ENCODE peak calls at places on chromosomes 2 and 18, in seven cellular contexts. One of them, this sample, is unnamed.

GRCh38 chr2:211045025-211045424 is 488.6 kb downstream of the CPS1 start:
- DNase-seq in Peyer's patch: no peak
- DNase-seq in HepG2: no peak
- DNase-seq in lower leg skin: no peak
- DNase-seq in GM12891: no peak
- DNase-seq in GM12892: no peak
- DNase-seq in NB4: no peak
- DNase-seq in this sample: no peak

GRCh38 chr2:187453078-187453641 is 5.1 kb upstream of the CALCRL start:
- DNase-seq in HepG2: no peak
- DNase-seq in GM12891: no peak
- DNase-seq in lower leg skin: no peak
- DNase-seq in GM12892: no peak
- DNase-seq in Peyer's patch: no peak
- DNase-seq in NB4: peak; percentile 33
- DNase-seq in this sample: no peak

GRCh38 chr2:109376796-109377495 is 236.8 kb downstream of the SEPTIN10 start:
- DNase-seq in GM12891: no peak
- DNase-seq in lower leg skin: no peak
- DNase-seq in GM12892: no peak
- DNase-seq in Peyer's patch: peak; percentile 41
- DNase-seq in HepG2: no peak
- DNase-seq in NB4: no peak
- DNase-seq in this sample: no peak

GRCh38 chr2:8546319-8547283 is 135.3 kb upstream of the ID2 start:
- DNase-seq in HepG2: no peak
- DNase-seq in Peyer's patch: no peak
- DNase-seq in lower leg skin: no peak
- DNase-seq in GM12892: no peak
- DNase-seq in GM12891: no peak
- DNase-seq in NB4: peak; percentile 92
- DNase-seq in this sample: no peak

GRCh38 chr2:230144348-230144747 is 75.4 kb downstream of the SP110 start:
- DNase-seq in GM12891: no peak
- DNase-seq in NB4: peak; percentile 85
- DNase-seq in lower leg skin: no peak
- DNase-seq in Peyer's patch: no peak
- DNase-seq in GM12892: no peak
- DNase-seq in HepG2: no peak
- DNase-seq in this sample: no peak

GRCh38 chr2:85324639-85325465 is 2.9 kb downstream of the TGOLN2 start:
- DNase-seq in NB4: peak; percentile 60
- DNase-seq in GM12892: no peak
- DNase-seq in GM12891: no peak
- DNase-seq in lower leg skin: no peak
- DNase-seq in Peyer's patch: peak; percentile 82
- DNase-seq in HepG2: peak; percentile 99
- DNase-seq in this sample: no peak

GRCh38 chr2:60499082-60499429 is 54.4 kb downstream of the BCL11A start:
- DNase-seq in HepG2: no peak
- DNase-seq in NB4: no peak
- DNase-seq in GM12891: no peak
- DNase-seq in Peyer's patch: no peak
- DNase-seq in GM12892: no peak
- DNase-seq in lower leg skin: no peak
- DNase-seq in this sample: no peak

GRCh38 chr2:121358291-121358690 is 73.3 kb upstream of the TFCP2L1 start:
- DNase-seq in GM12892: no peak
- DNase-seq in Peyer's patch: no peak
- DNase-seq in HepG2: no peak
- DNase-seq in GM12891: no peak
- DNase-seq in lower leg skin: no peak
- DNase-seq in NB4: no peak
- DNase-seq in this sample: no peak

GRCh38 chr18:22387787-22388186 is 29.9 kb downstream of the CTAGE1 start:
- DNase-seq in Peyer's patch: no peak
- DNase-seq in NB4: no peak
- DNase-seq in lower leg skin: no peak
- DNase-seq in HepG2: no peak
- DNase-seq in GM12891: no peak
- DNase-seq in GM12892: no peak
- DNase-seq in this sample: no peak

GRCh38 chr2:3178206-3179031 is 199.2 kb downstream of the EIPR1 start:
- DNase-seq in Peyer's patch: no peak
- DNase-seq in HepG2: no peak
- DNase-seq in lower leg skin: no peak
- DNase-seq in GM12891: no peak
- DNase-seq in GM12892: no peak
- DNase-seq in NB4: no peak
- DNase-seq in this sample: no peak

GRCh38 chr2:203740741-203741363 is 34.4 kb downstream of the CD28 start:
- DNase-seq in GM12892: no peak
- DNase-seq in lower leg skin: no peak
- DNase-seq in NB4: peak; percentile 7
- DNase-seq in GM12891: no peak
- DNase-seq in HepG2: no peak
- DNase-seq in Peyer's patch: no peak
- DNase-seq in this sample: no peak

GRCh38 chr18:40672590-40672989 is 1282.4 kb upstream of the PIK3C3 start:
- DNase-seq in Peyer's patch: no peak
- DNase-seq in GM12892: no peak
- DNase-seq in GM12891: no peak
- DNase-seq in lower leg skin: no peak
- DNase-seq in NB4: no peak
- DNase-seq in HepG2: no peak
- DNase-seq in this sample: no peak

GRCh38 chr2:136645458-136645857 is 119.9 kb upstream of the THSD7B start:
- DNase-seq in HepG2: no peak
- DNase-seq in lower leg skin: no peak
- DNase-seq in NB4: no peak
- DNase-seq in GM12892: no peak
- DNase-seq in GM12891: no peak
- DNase-seq in Peyer's patch: no peak
- DNase-seq in this sample: no peak

GRCh38 chr2:222783592-222783991 is 77.2 kb upstream of the ACSL3 start:
- DNase-seq in HepG2: no peak
- DNase-seq in GM12892: no peak
- DNase-seq in GM12891: no peak
- DNase-seq in Peyer's patch: no peak
- DNase-seq in NB4: no peak
- DNase-seq in lower leg skin: no peak
- DNase-seq in this sample: no peak

GRCh38 chr2:73418343-73418742 is 32.7 kb downstream of the ALMS1 start:
- DNase-seq in Peyer's patch: peak; percentile 55
- DNase-seq in lower leg skin: peak; percentile 48
- DNase-seq in GM12892: no peak
- DNase-seq in HepG2: no peak
- DNase-seq in GM12891: no peak
- DNase-seq in NB4: peak; percentile 9
- DNase-seq in this sample: no peak

GRCh38 chr2:231685349-231686191 is 22.8 kb upstream of the PTMA start:
- DNase-seq in NB4: peak; percentile 54
- DNase-seq in GM12892: no peak
- DNase-seq in GM12891: no peak
- DNase-seq in HepG2: peak; percentile 61
- DNase-seq in lower leg skin: no peak
- DNase-seq in Peyer's patch: no peak
- DNase-seq in this sample: no peak
- TF ChIP-seq POLR2A in NB4: no peak
- TF ChIP-seq POLR2A in GM12892: no peak
- TF ChIP-seq POLR2A in GM12891: no peak
- TF ChIP-seq POLR2A in HepG2: no peak
- TF ChIP-seq POLR2A in lower leg skin: no peak
- TF ChIP-seq POLR2A in Peyer's patch: no peak
- TF ChIP-seq POLR2A in this sample: no peak

GRCh38 chr2:173965372-173966025 is at the start of gene SP3:
- DNase-seq in lower leg skin: peak; percentile 95
- DNase-seq in Peyer's patch: peak; percentile 98
- DNase-seq in GM12891: peak; percentile 94
- DNase-seq in GM12892: peak; percentile 94
- DNase-seq in NB4: peak; percentile 99
- DNase-seq in HepG2: peak; percentile 96
- DNase-seq in this sample: peak; percentile 88

GRCh38 chr2:173962583-173963110 is 2.5 kb downstream of the SP3 start:
- DNase-seq in HepG2: no peak
- DNase-seq in NB4: peak; percentile 39
- DNase-seq in Peyer's patch: no peak
- DNase-seq in GM12892: no peak
- DNase-seq in lower leg skin: no peak
- DNase-seq in GM12891: no peak
- DNase-seq in this sample: no peak

GRCh38 chr2:173964565-173965371 is 405 bp downstream of the SP3 start:
- DNase-seq in GM12891: peak; percentile 46
- DNase-seq in lower leg skin: peak; percentile 86
- DNase-seq in GM12892: peak; percentile 51
- DNase-seq in Peyer's patch: peak; percentile 92
- DNase-seq in NB4: peak; percentile 94
- DNase-seq in HepG2: peak; percentile 81
- DNase-seq in this sample: peak; percentile 61

GRCh38 chr2:173963323-173963816 is 1.8 kb downstream of the SP3 start:
- DNase-seq in HepG2: peak; percentile 71
- DNase-seq in NB4: peak; percentile 82
- DNase-seq in lower leg skin: peak; percentile 61
- DNase-seq in GM12892: peak; percentile 19
- DNase-seq in GM12891: peak; percentile 15
- DNase-seq in Peyer's patch: no peak
- DNase-seq in this sample: peak; percentile 40

DNA sequence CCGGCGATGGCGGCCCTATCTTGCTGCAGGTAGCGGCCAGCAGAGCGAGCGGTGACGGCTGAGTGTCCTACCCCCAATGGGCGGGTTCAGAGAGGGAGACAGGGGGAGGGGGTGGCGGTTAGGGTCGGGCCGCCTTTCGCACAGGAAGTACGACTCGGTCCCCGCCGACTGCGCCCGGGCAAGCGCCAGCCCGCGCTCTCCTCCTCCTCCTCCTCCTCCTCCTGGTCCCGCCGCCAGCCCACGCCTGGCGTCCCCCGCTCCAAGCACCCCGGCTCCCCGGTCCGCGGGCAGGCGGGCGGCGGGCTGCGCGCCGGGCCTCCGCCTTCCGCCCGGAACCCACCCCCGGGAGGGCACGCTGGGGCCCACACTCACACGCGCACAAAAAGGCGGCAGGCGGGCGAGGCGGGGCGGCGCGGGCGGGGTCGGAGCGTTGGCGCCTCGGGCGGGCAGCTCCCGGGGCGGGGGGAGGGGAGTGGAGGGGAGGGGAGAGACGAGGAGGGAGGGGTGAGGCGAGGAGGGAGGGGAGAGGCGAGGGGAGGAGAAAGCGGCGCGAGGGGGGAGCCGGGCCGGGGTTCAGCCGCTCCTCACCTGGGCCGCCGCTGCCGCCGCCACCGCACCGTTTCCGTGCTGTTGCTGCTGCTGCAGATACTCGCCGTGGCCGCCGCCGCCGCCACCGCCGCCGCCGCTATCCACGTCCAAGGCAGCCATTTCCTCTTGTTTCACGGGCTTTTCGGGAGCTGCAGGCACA is 1.2 kb downstream of the SP3 start:
- DNase-seq in Peyer's patch: peak; percentile 96
- DNase-seq in NB4: peak; percentile 97
- DNase-seq in HepG2: peak; percentile 88
- DNase-seq in GM12892: peak; percentile 63
- DNase-seq in GM12891: peak; percentile 67
- DNase-seq in lower leg skin: peak; percentile 91
- DNase-seq in this sample: peak; percentile 65
- TF ChIP-seq POLR2A in Peyer's patch: peak; percentile 83
- TF ChIP-seq POLR2A in NB4: no peak
- TF ChIP-seq POLR2A in HepG2: peak; percentile 63
- TF ChIP-seq POLR2A in GM12892: peak; percentile 75
- TF ChIP-seq POLR2A in GM12891: peak; percentile 51
- TF ChIP-seq POLR2A in lower leg skin: no peak
- TF ChIP-seq POLR2A in this sample: peak; percentile 64

DNA sequence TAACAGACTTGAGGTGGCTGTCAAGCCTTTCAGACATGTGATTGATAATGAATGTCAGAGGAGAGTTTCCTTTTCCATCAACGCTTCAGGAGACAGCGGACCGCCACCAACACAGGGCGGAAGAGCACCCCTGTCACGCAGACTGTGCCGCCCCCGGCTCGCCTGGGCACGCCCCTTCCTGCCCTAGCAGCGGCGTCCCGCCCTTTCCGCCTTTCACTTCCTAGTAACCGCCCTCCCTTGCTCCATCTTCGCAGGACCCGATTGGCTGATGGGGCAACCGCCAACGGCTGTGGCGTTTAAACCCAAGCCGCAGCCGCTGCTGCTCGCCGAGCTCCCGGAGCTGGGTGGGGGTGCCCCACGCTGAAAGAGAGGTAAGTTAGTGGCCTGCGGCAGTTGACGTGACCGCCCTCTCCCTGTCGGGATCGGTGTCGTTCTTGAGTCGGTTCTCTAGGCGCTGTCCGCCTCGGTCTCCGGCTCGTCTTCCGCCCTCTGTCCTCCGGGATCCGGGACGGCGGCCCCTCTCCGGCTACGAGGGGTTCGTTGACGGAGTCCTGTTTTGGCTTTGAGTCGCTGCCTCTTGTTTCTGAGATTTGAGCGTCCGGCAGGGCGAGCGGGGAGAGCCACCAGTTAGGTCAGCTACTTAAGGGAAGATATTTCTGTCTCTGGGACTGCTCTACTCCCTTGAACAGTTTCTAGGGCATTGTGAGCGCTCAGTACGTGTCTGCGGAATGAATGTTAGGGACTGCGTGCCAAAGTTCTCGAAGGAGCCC is at the start of gene SGO2:
- DNase-seq in GM12892: peak; percentile 85
- DNase-seq in Peyer's patch: peak; percentile 98
- DNase-seq in NB4: peak; percentile 99
- DNase-seq in HepG2: peak; percentile 96
- DNase-seq in lower leg skin: peak; percentile 92
- DNase-seq in GM12891: peak; percentile 79
- DNase-seq in this sample: peak; percentile 86
- TF ChIP-seq POLR2A in GM12892: peak; percentile 88
- TF ChIP-seq POLR2A in Peyer's patch: peak; percentile 37
- TF ChIP-seq POLR2A in NB4: peak; percentile 65
- TF ChIP-seq POLR2A in HepG2: peak; percentile 80
- TF ChIP-seq POLR2A in lower leg skin: no peak
- TF ChIP-seq POLR2A in GM12891: peak; percentile 87
- TF ChIP-seq POLR2A in this sample: peak; percentile 87

DNA sequence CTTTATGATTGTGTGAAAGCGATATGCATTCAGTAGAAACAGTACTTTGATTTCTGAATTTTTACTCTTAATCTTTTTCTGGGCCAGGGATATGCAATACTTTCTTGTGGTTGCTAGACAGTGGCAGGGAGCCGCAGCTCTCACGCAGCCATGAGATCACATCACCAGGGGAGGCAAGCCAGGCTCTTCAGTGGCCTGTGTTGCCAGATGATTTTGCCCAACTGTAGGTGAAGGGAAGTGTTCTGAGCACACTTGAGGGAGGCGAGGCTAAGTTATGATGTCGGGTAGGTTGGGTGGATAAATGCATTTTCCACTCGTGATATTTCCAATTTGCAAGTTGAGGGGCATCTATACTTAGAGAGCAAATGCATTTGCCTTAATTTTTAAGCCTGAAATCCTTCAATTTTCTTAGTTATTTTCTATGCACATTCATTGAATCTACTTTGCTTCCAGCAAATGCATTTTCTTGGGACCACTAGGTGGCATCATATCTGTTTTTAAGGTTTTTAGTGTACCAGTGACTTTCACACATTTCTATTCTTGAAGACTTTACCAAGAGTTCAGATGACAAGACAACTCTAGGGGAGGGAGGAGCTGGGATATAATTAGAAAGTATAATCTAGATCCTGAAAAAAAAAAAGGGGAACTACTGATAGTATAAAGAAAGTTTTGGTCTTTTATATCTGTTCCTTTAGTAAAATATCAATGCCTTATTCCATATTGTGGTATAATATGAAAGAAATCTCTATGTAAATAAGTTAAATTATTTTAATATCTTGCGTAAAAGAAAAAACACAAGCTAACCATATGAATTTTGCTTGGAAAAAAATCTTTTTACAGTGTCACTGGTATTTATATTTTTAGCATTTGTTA is 643.3 kb downstream of the SOCS6 start:
- DNase-seq in lower leg skin: no peak
- DNase-seq in GM12891: no peak
- DNase-seq in NB4: peak; percentile 48
- DNase-seq in HepG2: peak; percentile 3
- DNase-seq in Peyer's patch: no peak
- DNase-seq in GM12892: no peak
- DNase-seq in this sample: no peak
- TF ChIP-seq POLR2A in lower leg skin: no peak
- TF ChIP-seq POLR2A in GM12891: no peak
- TF ChIP-seq POLR2A in NB4: no peak
- TF ChIP-seq POLR2A in HepG2: no peak
- TF ChIP-seq POLR2A in Peyer's patch: no peak
- TF ChIP-seq POLR2A in GM12892: no peak
- TF ChIP-seq POLR2A in this sample: no peak